ENCODE peak calls at places on chromosomes 5 and 9, in four cellular contexts. K, N, S and Z are unnamed samples.

GRCh38 chr9:136588663-136589464 is 43.0 kb upstream of the NOTCH1 start:
- DNase-seq in K (no peak), N (no peak), S (no peak), Z (no peak)

GRCh38 chr5:5289537-5289936 is 132.9 kb upstream of the ICE1 start:
- DNase-seq in K (no peak), N (no peak), S (no peak), Z (no peak)

GRCh38 chr9:96875460-96876142 is 21.3 kb upstream of the ZNF782 start:
- DNase-seq in K (peak), N (peak), S (peak), Z (no peak)

GRCh38 chr5:180098526-180098925 is 27.0 kb upstream of the RNF130 start:
- DNase-seq in K (no peak), N (no peak), S (no peak), Z (no peak)

GRCh38 chr9:100440071-100440470 is 13.1 kb downstream of the MSANTD3 start:
- DNase-seq in K (no peak), N (no peak), S (peak), Z (no peak)

GRCh38 chr9:128304971-128305288 is 17.3 kb downstream of the TRUB2 start:
- DNase-seq in K (no peak), N (peak), S (peak), Z (no peak)

GRCh38 chr5:93572101-93572772 is 8.8 kb downstream of the NR2F1-AS1 start:
- DNase-seq in K (no peak), N (no peak), S (no peak), Z (no peak)

GRCh38 chr5:172178301-172179031 is 9.6 kb downstream of the STK10 start:
- DNase-seq in K (peak), N (no peak), S (no peak), Z (no peak)

GRCh38 chr9:136587944-136588662 is 42.3 kb upstream of the NOTCH1 start:
- DNase-seq in K (no peak), N (no peak), S (no peak), Z (no peak)

GRCh38 chr5:95533106-95533505 is 21.7 kb downstream of the SKIC3 start:
- DNase-seq in K (no peak), N (no peak), S (peak), Z (no peak)

GRCh38 chr9:133492061-133493021 is 13.4 kb upstream of the SLC2A6 start:
- DNase-seq in K (no peak), N (no peak), S (peak), Z (no peak)
- TF ChIP-seq CTCF in K (no peak), N (no peak), S (no peak), Z (no peak)

GRCh38 chr9:121684381-121685145 is 33.1 kb downstream of the DAB2IP start:
- DNase-seq in K (peak), N (peak), S (no peak), Z (no peak)
- TF ChIP-seq CTCF in K (peak), N (peak), S (peak), Z (peak)

GRCh38 chr5:136802382-136802781 is 437.0 kb upstream of the TRPC7 start:
- DNase-seq in K (no peak), N (no peak), S (peak), Z (no peak)
- TF ChIP-seq CTCF in K (no peak), N (no peak), S (peak), Z (no peak)

GRCh38 chr9:132673355-132673754 is 3.1 kb downstream of the GTF3C4 start:
- DNase-seq in K (no peak), N (no peak), S (peak), Z (no peak)
- TF ChIP-seq CTCF in K (no peak), N (no peak), S (no peak), Z (no peak)

GRCh38 chr9:90098456-90098855 is 493.6 kb downstream of the GADD45G start:
- DNase-seq in K (no peak), N (no peak), S (no peak), Z (no peak)

GRCh38 chr9:90097237-90097636 is 492.4 kb downstream of the GADD45G start:
- DNase-seq in K (no peak), N (no peak), S (no peak), Z (no peak)

GRCh38 chr9:90102292-90102901 is 497.6 kb downstream of the GADD45G start:
- DNase-seq in K (peak), N (peak), S (peak), Z (peak)

GRCh38 chr9:90100014-90100413 is 495.2 kb downstream of the GADD45G start:
- DNase-seq in K (no peak), N (no peak), S (peak), Z (no peak)

GRCh38 chr9:90099262-90099982 is 494.6 kb downstream of the GADD45G start:
- DNase-seq in K (no peak), N (no peak), S (peak), Z (no peak)
- TF ChIP-seq CTCF in K (peak), N (peak), S (peak), Z (peak)

GRCh38 chr9:76662476-76663281 is 101.6 kb upstream of the PCA3 start:
- DNase-seq in K (no peak), N (no peak), S (no peak), Z (no peak)
- TF ChIP-seq CTCF in K (no peak), N (no peak), S (no peak), Z (no peak)

DNA sequence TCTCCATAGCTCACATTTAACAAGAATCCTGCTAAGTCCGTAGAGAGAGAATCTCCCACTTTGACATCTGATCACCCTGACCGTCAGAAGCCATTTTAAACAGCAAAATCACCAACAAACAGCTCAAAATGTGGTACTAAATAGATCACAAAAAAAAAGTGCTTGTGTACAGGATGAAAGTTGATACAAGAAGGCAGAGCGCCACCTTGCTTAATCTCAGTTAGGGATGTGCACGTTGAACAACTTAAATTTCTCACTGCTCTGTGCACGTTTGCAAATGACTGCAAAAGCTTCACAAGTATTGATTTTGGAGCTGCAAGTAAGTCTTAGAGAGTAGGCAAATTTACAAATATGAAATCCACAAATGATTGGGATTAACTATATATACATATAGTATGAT is 63.1 kb upstream of the NREP start:
- DNase-seq in K (no peak), N (no peak), S (no peak), Z (no peak)
- TF ChIP-seq CTCF in K (no peak), N (no peak), S (no peak), Z (no peak)

GRCh38 chr5:72079288-72079687 is 28.0 kb upstream of the MAP1B start:
- DNase-seq in K (no peak), N (no peak), S (no peak), Z (no peak)
- TF ChIP-seq CTCF in K (no peak), N (no peak), S (no peak), Z (no peak)